ENCODE peak calls at places on chromosomes 2 and 18, in five cellular contexts. Q is stomach, C is transverse colon, R is GM23338, K is GM12878. I is an unnamed sample. For H3K4me1, the result is how much of the 10 kb centered on the place peaks cover.

GRCh38 chr2:217371681-217372297 is 511.9 kb upstream of the TNP1 start:
- DNase-seq in Q (no peak), C (no peak), R (no peak), K (no peak), I (no peak)

GRCh38 chr2:46984642-46985476 is 69.3 kb upstream of the MCFD2 start:
- DNase-seq in Q (no peak), C (peak), R (no peak), K (peak), I (no peak)

GRCh38 chr2:37781028-37781427 is 109.6 kb upstream of the CDC42EP3 start:
- DNase-seq in Q (no peak), C (no peak), R (no peak), K (no peak), I (no peak)

GRCh38 chr2:60957224-60957623 is 60.3 kb upstream of the PEX13 start:
- DNase-seq in Q (no peak), C (no peak), R (no peak), K (no peak), I (no peak)

GRCh38 chr2:70557171-70557838 is 3.7 kb upstream of the TGFA start:
- DNase-seq in Q (peak), C (peak), R (no peak), K (no peak), I (no peak)

GRCh38 chr2:16650287-16651249 is 15.1 kb downstream of the CYRIA start:
- DNase-seq in Q (no peak), C (no peak), R (no peak), K (no peak), I (no peak)

GRCh38 chr2:180000434-180000833 is 6.7 kb downstream of the CWC22 start:
- DNase-seq in Q (no peak), C (no peak), R (no peak), K (no peak), I (no peak)

GRCh38 chr2:47898089-47898731 is 8.1 kb downstream of the FBXO11 start:
- DNase-seq in Q (no peak), C (no peak), R (no peak), K (no peak), I (no peak)

GRCh38 chr18:57561728-57562423 is 24.6 kb downstream of the FECH start:
- DNase-seq in Q (no peak), C (no peak), R (peak), K (no peak), I (no peak)

GRCh38 chr2:96923201-96923600 is 53.3 kb upstream of the SEMA4C start:
- DNase-seq in Q (no peak), C (no peak), R (no peak), K (no peak), I (no peak)

GRCh38 chr2:31997653-31998052 is 13.2 kb downstream of the MEMO1 start:
- DNase-seq in Q (no peak), C (no peak), R (no peak), K (no peak), I (no peak)

GRCh38 chr2:23092831-23093230 is 292.1 kb upstream of the KLHL29 start:
- DNase-seq in Q (no peak), C (no peak), R (peak), K (no peak), I (no peak)

GRCh38 chr2:10038123-10038522 is 5.2 kb upstream of the KLF11 start:
- DNase-seq in Q (no peak), C (no peak), R (no peak), K (no peak), I (no peak)

GRCh38 chr2:129203315-129203714 is 776.2 kb upstream of the RAB6C start:
- DNase-seq in Q (no peak), C (no peak), R (no peak), K (no peak), I (no peak)

DNA sequence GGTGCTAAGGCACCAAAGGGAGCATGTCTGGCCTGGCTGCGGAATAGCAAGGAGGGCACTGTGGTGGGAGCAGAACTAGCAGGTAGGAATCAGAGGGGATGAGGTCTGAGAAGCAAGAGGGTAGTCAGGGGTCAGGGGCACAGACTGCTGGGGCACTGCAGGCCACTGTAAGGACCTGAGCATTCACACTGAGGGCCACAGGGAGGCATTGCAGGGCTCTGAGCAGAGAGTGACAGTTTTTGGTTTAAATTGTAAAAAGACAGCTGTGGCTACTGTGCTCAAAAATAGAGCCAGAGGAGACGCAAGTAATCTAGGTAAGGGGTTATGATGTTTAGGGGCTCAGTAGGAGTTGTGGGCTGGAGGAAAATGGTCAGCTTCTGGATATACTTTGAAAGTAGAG is 41.5 kb downstream of the ARHGAP25 start:
- DNase-seq in Q (no peak), C (no peak), R (no peak), K (no peak), I (no peak)
- TF ChIP-seq CTCF in Q (no peak), C (no peak), R (peak), K (no peak), I (no peak)

GRCh38 chr2:135742307-135742838 is 718 bp downstream of the UBXN4 start:
- DNase-seq in Q (peak), C (peak), R (peak), K (no peak), I (no peak)
- TF ChIP-seq POLR2AphosphoS5 in Q (peak), C (peak), R (peak), K (no peak), I (no peak)

GRCh38 chr2:170362895-170363582 is 185.1 kb downstream of the MYO3B start:
- DNase-seq in Q (no peak), C (no peak), R (no peak), K (no peak), I (no peak)

GRCh38 chr2:170360546-170361358 is 182.8 kb downstream of the MYO3B start:
- DNase-seq in Q (no peak), C (no peak), R (no peak), K (no peak), I (no peak)

GRCh38 chr2:170361359-170361936 is 183.5 kb downstream of the MYO3B start:
- DNase-seq in Q (peak), C (peak), R (peak), K (peak), I (no peak)

GRCh38 chr2:170365003-170365402 is 187.1 kb downstream of the MYO3B start:
- DNase-seq in Q (no peak), C (no peak), R (no peak), K (no peak), I (no peak)

DNA sequence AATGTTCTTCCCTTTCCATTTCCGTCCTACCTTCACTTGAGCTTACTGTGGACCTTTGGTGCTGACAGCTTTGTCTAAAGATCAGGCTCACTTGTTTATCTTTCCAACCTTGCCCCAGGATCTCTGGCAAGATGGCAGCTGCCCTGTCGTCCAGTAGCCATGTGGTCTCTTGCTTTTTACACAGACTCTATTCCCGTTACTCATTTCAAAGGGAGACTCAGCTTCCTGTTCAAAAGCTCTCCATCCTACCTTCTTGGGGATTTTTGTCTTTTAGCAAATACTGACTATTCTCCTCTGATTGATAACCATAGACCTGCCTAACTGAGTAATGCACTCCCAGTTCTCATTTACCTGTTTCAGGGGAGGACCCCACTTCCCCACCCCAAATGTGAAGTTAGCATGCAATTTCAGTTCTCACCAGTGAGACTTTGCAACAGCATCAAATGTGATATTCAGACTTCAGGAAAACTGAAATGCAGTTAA is 184.4 kb downstream of the MYO3B start:
- DNase-seq in Q (no peak), C (no peak), R (no peak), K (no peak), I (no peak)
- H3K4me1 ChIP-seq in Q (under half), C (under half), R (under half), K (under half), I (under half)

DNA sequence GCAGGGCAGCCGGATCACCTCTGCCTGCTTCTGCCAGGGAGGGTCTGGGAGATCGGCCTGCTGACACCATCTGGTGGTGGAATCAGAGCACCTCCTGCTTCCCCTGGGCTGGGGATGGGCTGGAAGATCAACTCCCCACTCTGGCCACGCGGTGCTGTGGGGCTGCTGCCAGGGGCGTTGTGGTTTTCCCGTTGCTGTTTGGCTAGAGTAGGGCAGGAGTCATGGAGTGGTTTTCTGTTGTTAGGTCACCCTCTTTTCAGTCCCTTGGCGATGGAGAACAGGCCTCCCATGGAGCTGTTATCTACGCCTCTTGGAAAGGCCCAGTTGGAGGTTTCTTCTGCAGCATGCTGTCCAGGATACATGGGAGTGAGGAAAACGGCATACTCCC is 15.2 kb downstream of the BCL2L11 start:
- DNase-seq in Q (no peak), C (no peak), R (peak), K (no peak), I (no peak)
- TF ChIP-seq CTCF in Q (no peak), C (no peak), R (peak), K (no peak), I (no peak)

GRCh38 chr18:63868546-63868945 is 19.0 kb upstream of the SERPINB2 start:
- DNase-seq in Q (no peak), C (no peak), R (no peak), K (no peak), I (no peak)
- TF ChIP-seq POLR2AphosphoS5 in Q (no peak), C (no peak), R (no peak), K (no peak), I (no peak)

GRCh38 chr2:30055548-30055947 is 91.3 kb upstream of the YPEL5 start:
- DNase-seq in Q (no peak), C (no peak), R (no peak), K (no peak), I (no peak)
- H3K4me1 ChIP-seq in Q (under half), C (under half), R (under half), K (under half), I (under half)

DNA sequence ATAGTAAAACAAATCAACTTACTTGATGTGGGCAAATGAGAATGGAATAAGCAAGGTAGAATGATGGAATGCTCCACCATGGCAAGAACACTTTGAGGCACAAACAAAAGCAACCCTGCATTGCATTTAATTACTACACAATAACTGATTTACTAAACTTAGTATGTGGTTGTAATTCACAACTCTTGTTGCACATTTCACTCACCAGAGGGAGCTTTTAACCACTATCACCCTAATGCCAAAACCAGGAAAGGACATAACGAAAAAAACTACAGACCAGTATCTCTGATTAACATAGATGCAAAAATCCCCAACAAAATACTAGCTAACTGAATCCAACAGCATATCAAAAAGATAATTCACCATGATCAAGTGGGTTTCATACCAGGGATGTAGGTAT is 659.8 kb downstream of the CPS1 start:
- DNase-seq in Q (no peak), C (no peak), R (peak), K (no peak), I (no peak)
- TF ChIP-seq CTCF in Q (no peak), C (no peak), R (peak), K (no peak), I (no peak)

GRCh38 chr18:6929370-6930102 is 188.1 kb downstream of the LAMA1 start:
- DNase-seq in Q (no peak), C (peak), R (peak), K (no peak), I (no peak)

GRCh38 chr18:6928359-6928758 is 189.2 kb downstream of the LAMA1 start:
- DNase-seq in Q (no peak), C (no peak), R (no peak), K (no peak), I (no peak)

GRCh38 chr18:6921571-6921970 is 192.1 kb downstream of the ARHGAP28 start:
- DNase-seq in Q (no peak), C (no peak), R (no peak), K (no peak), I (no peak)

GRCh38 chr18:6923220-6923619 is 193.7 kb downstream of the ARHGAP28 start:
- DNase-seq in Q (no peak), C (no peak), R (no peak), K (no peak), I (no peak)

GRCh38 chr18:6927136-6927535 is 190.5 kb downstream of the LAMA1 start:
- DNase-seq in Q (no peak), C (no peak), R (no peak), K (no peak), I (no peak)
- TF ChIP-seq POLR2AphosphoS5 in Q (no peak), C (no peak), R (no peak), K (no peak), I (no peak)

I was measured in suprapubic skin.